ENCODE peak calls at places on chromosomes 4 and X, in four cellular contexts. B is heart left ventricle, Y is pancreas, N is upper lobe of right lung. F is an unnamed sample.

GRCh38 chrX:101462892-101463291 is 22.4 kb upstream of the ARMCX4 start:
- DNase-seq in B (no peak), Y (no peak), N (no peak), F (no peak)

GRCh38 chr4:165207016-165207430 is 338 bp upstream of the KLHL2 start:
- DNase-seq in B (no peak), Y (no peak), N (no peak), F (no peak)

GRCh38 chr4:105058177-105058812 is 88.4 kb upstream of the TET2 start:
- DNase-seq in B (no peak), Y (no peak), N (no peak), F (no peak)

GRCh38 chr4:5979981-5980380 is 38.2 kb downstream of the C4orf50 start:
- DNase-seq in B (no peak), Y (no peak), N (peak), F (peak)

GRCh38 chrX:47078129-47079043 is at the start of gene RGN:
- DNase-seq in B (peak), Y (peak), N (peak), F (no peak)

GRCh38 chr4:129428454-129428853 is 332.5 kb downstream of the C4orf33 start:
- DNase-seq in B (no peak), Y (no peak), N (no peak), F (no peak)

GRCh38 chrX:69116077-69116476 is 49.2 kb downstream of the PJA1 start:
- DNase-seq in B (no peak), Y (no peak), N (no peak), F (no peak)

GRCh38 chr4:176671532-176671931 is 121.2 kb downstream of the VEGFC start:
- DNase-seq in B (peak), Y (no peak), N (no peak), F (no peak)

GRCh38 chr4:75142377-75142776 is 209.5 kb downstream of the PARM1 start:
- DNase-seq in B (no peak), Y (no peak), N (no peak), F (no peak)

GRCh38 chr4:150164956-150165355 is 86.7 kb downstream of the DCLK2 start:
- DNase-seq in B (no peak), Y (no peak), N (no peak), F (no peak)

GRCh38 chr4:8819421-8820177 is 52.0 kb downstream of the HMX1 start:
- DNase-seq in B (no peak), Y (no peak), N (peak), F (peak)

GRCh38 chrX:68912113-68912980 is 83.5 kb downstream of the EFNB1 start:
- DNase-seq in B (no peak), Y (no peak), N (no peak), F (no peak)

GRCh38 chr4:40800064-40800463 is 50.3 kb downstream of the NSUN7 start:
- DNase-seq in B (no peak), Y (no peak), N (no peak), F (no peak)

GRCh38 chrX:13569479-13570244 is at the start of gene EGFL6:
- DNase-seq in B (no peak), Y (no peak), N (no peak), F (no peak)

GRCh38 chr4:153198739-153199138 is 5.5 kb upstream of the TRIM2 start:
- DNase-seq in B (no peak), Y (no peak), N (no peak), F (no peak)

GRCh38 chr4:187996502-187997177 is 1.1 kb downstream of the ZFP42 start:
- DNase-seq in B (no peak), Y (no peak), N (no peak), F (no peak)

GRCh38 chrX:120749141-120749846 is 119.4 kb upstream of the C1GALT1C1 start:
- DNase-seq in B (no peak), Y (no peak), N (no peak), F (no peak)

DNA sequence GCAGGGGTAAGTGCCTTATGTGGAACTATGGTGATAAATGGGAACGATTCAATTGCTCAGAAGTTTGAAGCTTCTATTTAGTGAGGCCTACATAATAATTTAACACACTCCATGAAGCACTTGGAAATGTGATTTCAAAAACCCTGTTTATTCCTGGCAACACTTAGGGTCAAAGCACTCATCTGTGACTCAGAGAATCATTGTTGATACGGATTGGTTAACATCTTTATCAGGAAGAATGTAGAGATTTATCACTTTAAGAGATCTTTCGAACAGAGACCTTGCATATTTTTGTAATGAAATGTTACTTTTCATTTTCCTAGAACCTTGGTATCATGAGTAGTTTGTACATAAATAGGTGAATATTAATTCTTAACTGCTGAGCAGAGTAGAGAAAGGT is 269.1 kb upstream of the SLIT2 start:
- DNase-seq in B (no peak), Y (no peak), N (no peak), F (no peak)
- H3K27ac ChIP-seq in B (no peak), Y (no peak), N (no peak), F (no peak)

GRCh38 chr4:174212061-174212460 is 71.4 kb downstream of the FBXO8 start:
- DNase-seq in B (no peak), Y (no peak), N (no peak), F (no peak)
- H3K4me3 ChIP-seq in B (no peak), Y (no peak), N (no peak), F (no peak)

GRCh38 chrX:96410927-96411326 is 273.7 kb upstream of the DIAPH2 start:
- DNase-seq in B (no peak), Y (no peak), N (no peak), F (no peak)

GRCh38 chrX:96405842-96406241 is 278.8 kb upstream of the DIAPH2 start:
- DNase-seq in B (no peak), Y (no peak), N (no peak), F (no peak)

GRCh38 chrX:96407043-96407442 is 277.6 kb upstream of the DIAPH2 start:
- DNase-seq in B (no peak), Y (no peak), N (no peak), F (no peak)

GRCh38 chrX:96407981-96408380 is 276.7 kb upstream of the DIAPH2 start:
- DNase-seq in B (no peak), Y (no peak), N (no peak), F (no peak)

GRCh38 chrX:96407501-96407900 is 277.1 kb upstream of the DIAPH2 start:
- DNase-seq in B (no peak), Y (peak), N (no peak), F (no peak)
- H3K27ac ChIP-seq in B (no peak), Y (no peak), N (no peak), F (no peak)

GRCh38 chrX:331772-332495 is 13.3 kb upstream of the GTPBP6 start:
- DNase-seq in B (no peak), Y (no peak), N (peak), F (no peak)
- H3K4me3 ChIP-seq in B (no peak), Y (no peak), N (no peak), F (peak)

GRCh38 chrX:22486326-22486725 is 213.6 kb downstream of the CBLL2 start:
- DNase-seq in B (no peak), Y (no peak), N (no peak), F (no peak)
- H3K27ac ChIP-seq in B (no peak), Y (no peak), N (no peak), F (no peak)

GRCh38 chr4:18538121-18538520 is 516.6 kb upstream of the LCORL start:
- DNase-seq in B (no peak), Y (no peak), N (no peak), F (no peak)

GRCh38 chr4:18536420-18536819 is 514.9 kb upstream of the LCORL start:
- DNase-seq in B (no peak), Y (no peak), N (no peak), F (no peak)

GRCh38 chr4:18535948-18536347 is 514.4 kb upstream of the LCORL start:
- DNase-seq in B (no peak), Y (no peak), N (no peak), F (no peak)

GRCh38 chr4:18529482-18529881 is 507.9 kb upstream of the LCORL start:
- DNase-seq in B (no peak), Y (no peak), N (no peak), F (no peak)

DNA sequence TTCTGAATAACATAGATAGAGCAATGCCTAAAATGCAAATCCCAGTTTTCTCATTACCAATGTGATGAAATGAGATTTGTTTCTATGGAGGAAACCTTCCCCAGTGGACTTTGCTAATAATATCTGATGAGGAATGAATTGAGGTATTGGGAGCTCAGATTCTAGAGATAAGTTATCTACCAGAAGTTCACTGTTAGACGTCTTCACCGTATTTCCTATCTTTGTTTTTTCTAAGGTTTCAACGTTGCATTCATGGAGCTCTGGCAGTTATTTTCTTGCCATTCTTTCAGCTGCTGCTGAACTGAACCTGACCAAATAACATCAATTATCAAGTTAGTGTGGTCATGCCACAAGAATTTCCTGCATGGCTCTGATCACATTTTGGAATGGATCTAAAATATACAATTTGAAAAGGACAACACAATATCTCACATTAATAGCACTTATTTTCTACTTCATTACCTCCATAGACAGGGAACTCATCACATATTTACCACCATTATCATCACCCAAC is 511.8 kb upstream of the LCORL start:
- DNase-seq in B (no peak), Y (no peak), N (no peak), F (no peak)
- H3K4me3 ChIP-seq in B (no peak), Y (no peak), N (no peak), F (no peak)

F was measured in coronary artery.